ENCODE peak calls at places on chromosome 6, in seven cellular contexts. Z is activated CD4-positive, alpha-beta T cell treated with anti-CD3 and anti-CD28 coated beads, Interleukin-2, amount 50 U/mL, for 1 hour; Y is activated gamma-delta T cell treated with Interleukin-2 at 50 U/mL for 16 hours; N is NAMALWA; R is bronchial epithelial cell; E is stimulated activated CD4-positive, alpha-beta T cell treated with anti-CD3 and anti-CD28 coated beads, Interleukin-4, amount 100 ng/mL, for 4 hours; S is NCI-H1092 treated with DMSO at 0.1 percent for 48 hours. X is an unnamed sample.

GRCh38 chr6:44850367-44850766 is 462.9 kb downstream of the CDC5L start:
- DNase-seq in Z (no peak), Y (no peak), N (no peak), R (no peak), E (no peak), S (no peak), X (no peak)

GRCh38 chr6:23265270-23265669 is 695.9 kb downstream of the HDGFL1 start:
- DNase-seq in Z (no peak), Y (no peak), N (no peak), R (no peak), E (no peak), S (no peak), X (no peak)

GRCh38 chr6:11606287-11606686 is 68.7 kb downstream of the TMEM170B start:
- DNase-seq in Z (no peak), Y (no peak), N (no peak), R (no peak), E (no peak), S (peak), X (no peak)

GRCh38 chr6:158219229-158219628 is 51.1 kb downstream of the GTF2H5 start:
- DNase-seq in Z (no peak), Y (no peak), N (no peak), R (peak), E (no peak), S (no peak), X (no peak)

GRCh38 chr6:50145125-50145524 is 95.4 kb upstream of the DEFB112 start:
- DNase-seq in Z (no peak), Y (no peak), N (peak), R (peak), E (no peak), S (no peak), X (no peak)

GRCh38 chr6:43308101-43308989 is at the start of gene CRIP3:
- DNase-seq in Z (peak), Y (peak), N (no peak), R (peak), E (peak), S (peak), X (peak)

GRCh38 chr6:44775121-44775520 is 387.6 kb downstream of the CDC5L start:
- DNase-seq in Z (no peak), Y (no peak), N (no peak), R (no peak), E (no peak), S (no peak), X (no peak)

GRCh38 chr6:61868507-61869080 is 417.4 kb downstream of the KHDRBS2 start:
- DNase-seq in Z (no peak), Y (no peak), N (no peak), R (no peak), E (no peak), S (no peak), X (no peak)